ENCODE peak calls at places on chromosomes 5 and 9, in five cellular contexts. One of them, this sample, is unnamed.

GRCh38 chr5:6714221-6715041 is 1.2 kb downstream of the TENT4A start:
- DNase-seq in coronary artery: no peak
- DNase-seq in epithelial cell of esophagus: no peak
- DNase-seq in CD8-positive, alpha-beta T cell: no peak
- DNase-seq in IMR-90: no peak
- DNase-seq in this sample: no peak

GRCh38 chr9:96149881-96150280 is 152.1 kb downstream of the HSD17B3 start:
- DNase-seq in epithelial cell of esophagus: no peak
- DNase-seq in IMR-90: no peak
- DNase-seq in coronary artery: no peak
- DNase-seq in CD8-positive, alpha-beta T cell: no peak
- DNase-seq in this sample: no peak

GRCh38 chr5:6820851-6821479 is 107.7 kb downstream of the TENT4A start:
- DNase-seq in epithelial cell of esophagus: peak
- DNase-seq in coronary artery: no peak
- DNase-seq in CD8-positive, alpha-beta T cell: peak
- DNase-seq in IMR-90: no peak
- DNase-seq in this sample: no peak

GRCh38 chr5:156942064-156942463 is 21.0 kb downstream of the TIMD4 start:
- DNase-seq in epithelial cell of esophagus: no peak
- DNase-seq in coronary artery: no peak
- DNase-seq in CD8-positive, alpha-beta T cell: no peak
- DNase-seq in IMR-90: no peak
- DNase-seq in this sample: no peak

GRCh38 chr5:180787025-180787424 is 15.6 kb downstream of the MGAT1 start:
- DNase-seq in epithelial cell of esophagus: no peak
- DNase-seq in IMR-90: peak
- DNase-seq in CD8-positive, alpha-beta T cell: no peak
- DNase-seq in coronary artery: no peak
- DNase-seq in this sample: no peak

GRCh38 chr5:57117601-57118000 is 56.3 kb upstream of the GPBP1 start:
- DNase-seq in CD8-positive, alpha-beta T cell: peak
- DNase-seq in IMR-90: no peak
- DNase-seq in coronary artery: no peak
- DNase-seq in epithelial cell of esophagus: no peak
- DNase-seq in this sample: no peak

GRCh38 chr9:97809666-97810344 is 43.2 kb upstream of the FOXE1 start:
- DNase-seq in epithelial cell of esophagus: peak
- DNase-seq in CD8-positive, alpha-beta T cell: no peak
- DNase-seq in IMR-90: no peak
- DNase-seq in coronary artery: no peak
- DNase-seq in this sample: no peak

GRCh38 chr9:111179577-111179976 is 141.3 kb upstream of the LPAR1 start:
- DNase-seq in epithelial cell of esophagus: peak
- DNase-seq in IMR-90: no peak
- DNase-seq in coronary artery: no peak
- DNase-seq in CD8-positive, alpha-beta T cell: no peak
- DNase-seq in this sample: no peak

GRCh38 chr5:127950707-127951356 is 132.7 kb upstream of the SLC12A2 start:
- DNase-seq in epithelial cell of esophagus: no peak
- DNase-seq in IMR-90: peak
- DNase-seq in coronary artery: no peak
- DNase-seq in CD8-positive, alpha-beta T cell: no peak
- DNase-seq in this sample: no peak

GRCh38 chr5:139856694-139857093 is 61.1 kb downstream of the PSD2 start:
- DNase-seq in IMR-90: no peak
- DNase-seq in CD8-positive, alpha-beta T cell: no peak
- DNase-seq in coronary artery: no peak
- DNase-seq in epithelial cell of esophagus: no peak
- DNase-seq in this sample: no peak

GRCh38 chr5:119341452-119342349 is 14.1 kb upstream of the TNFAIP8 start:
- DNase-seq in CD8-positive, alpha-beta T cell: no peak
- DNase-seq in coronary artery: no peak
- DNase-seq in IMR-90: no peak
- DNase-seq in epithelial cell of esophagus: no peak
- DNase-seq in this sample: no peak

GRCh38 chr5:1119312-1119831 is 7.5 kb upstream of the SLC12A7 start:
- DNase-seq in CD8-positive, alpha-beta T cell: no peak
- DNase-seq in epithelial cell of esophagus: no peak
- DNase-seq in IMR-90: no peak
- DNase-seq in coronary artery: no peak
- DNase-seq in this sample: no peak

GRCh38 chr9:112777914-112778313 is 27.4 kb downstream of the SNX30 start:
- DNase-seq in CD8-positive, alpha-beta T cell: no peak
- DNase-seq in coronary artery: no peak
- DNase-seq in IMR-90: peak
- DNase-seq in epithelial cell of esophagus: peak
- DNase-seq in this sample: no peak

GRCh38 chr5:18944771-18945170 is 1043.2 kb downstream of the CDH18 start:
- DNase-seq in coronary artery: no peak
- DNase-seq in epithelial cell of esophagus: peak
- DNase-seq in CD8-positive, alpha-beta T cell: no peak
- DNase-seq in IMR-90: no peak
- DNase-seq in this sample: no peak

GRCh38 chr5:163585206-163585605 is 79.8 kb downstream of the MAT2B start:
- DNase-seq in epithelial cell of esophagus: peak
- DNase-seq in CD8-positive, alpha-beta T cell: no peak
- DNase-seq in coronary artery: no peak
- DNase-seq in IMR-90: peak
- DNase-seq in this sample: no peak

GRCh38 chr5:131400585-131400984 is 136.7 kb downstream of the CDC42SE2 start:
- DNase-seq in coronary artery: no peak
- DNase-seq in CD8-positive, alpha-beta T cell: no peak
- DNase-seq in epithelial cell of esophagus: no peak
- DNase-seq in IMR-90: no peak
- DNase-seq in this sample: no peak

GRCh38 chr5:95027775-95028174 is 257.1 kb downstream of the MCTP1 start:
- DNase-seq in CD8-positive, alpha-beta T cell: no peak
- DNase-seq in coronary artery: no peak
- DNase-seq in IMR-90: no peak
- DNase-seq in epithelial cell of esophagus: no peak
- DNase-seq in this sample: no peak

GRCh38 chr9:129401623-129402340 is 219.1 kb downstream of the C9orf50 start:
- DNase-seq in epithelial cell of esophagus: no peak
- DNase-seq in IMR-90: no peak
- DNase-seq in CD8-positive, alpha-beta T cell: no peak
- DNase-seq in coronary artery: no peak
- DNase-seq in this sample: no peak

GRCh38 chr5:152676177-152676576 is 271.1 kb upstream of the NMUR2 start:
- DNase-seq in epithelial cell of esophagus: no peak
- DNase-seq in coronary artery: no peak
- DNase-seq in CD8-positive, alpha-beta T cell: no peak
- DNase-seq in IMR-90: no peak
- DNase-seq in this sample: no peak

GRCh38 chr5:149310947-149311675 is 34.2 kb upstream of the GRPEL2 start:
- DNase-seq in CD8-positive, alpha-beta T cell: no peak
- DNase-seq in IMR-90: peak
- DNase-seq in coronary artery: no peak
- DNase-seq in epithelial cell of esophagus: peak
- DNase-seq in this sample: no peak

GRCh38 chr5:135012951-135013391 is 21.1 kb downstream of the PITX1 start:
- DNase-seq in coronary artery: peak
- DNase-seq in epithelial cell of esophagus: no peak
- DNase-seq in CD8-positive, alpha-beta T cell: no peak
- DNase-seq in IMR-90: no peak
- DNase-seq in this sample: no peak

GRCh38 chr9:38079410-38080105 is 10.5 kb upstream of the SHB start:
- DNase-seq in IMR-90: peak
- DNase-seq in coronary artery: peak
- DNase-seq in CD8-positive, alpha-beta T cell: no peak
- DNase-seq in epithelial cell of esophagus: no peak
- DNase-seq in this sample: peak

GRCh38 chr5:141882594-141883183 is 4.5 kb upstream of the PCDH1 start:
- DNase-seq in coronary artery: no peak
- DNase-seq in epithelial cell of esophagus: no peak
- DNase-seq in CD8-positive, alpha-beta T cell: no peak
- DNase-seq in IMR-90: no peak
- DNase-seq in this sample: no peak

GRCh38 chr5:130337179-130337888 is 433.1 kb downstream of the CHSY3 start:
- DNase-seq in IMR-90: peak
- DNase-seq in CD8-positive, alpha-beta T cell: no peak
- DNase-seq in coronary artery: no peak
- DNase-seq in epithelial cell of esophagus: peak
- DNase-seq in this sample: peak

GRCh38 chr9:129198737-129199435 is 20.8 kb upstream of the IER5L start:
- DNase-seq in coronary artery: no peak
- DNase-seq in CD8-positive, alpha-beta T cell: no peak
- DNase-seq in IMR-90: no peak
- DNase-seq in epithelial cell of esophagus: no peak
- DNase-seq in this sample: no peak

DNA sequence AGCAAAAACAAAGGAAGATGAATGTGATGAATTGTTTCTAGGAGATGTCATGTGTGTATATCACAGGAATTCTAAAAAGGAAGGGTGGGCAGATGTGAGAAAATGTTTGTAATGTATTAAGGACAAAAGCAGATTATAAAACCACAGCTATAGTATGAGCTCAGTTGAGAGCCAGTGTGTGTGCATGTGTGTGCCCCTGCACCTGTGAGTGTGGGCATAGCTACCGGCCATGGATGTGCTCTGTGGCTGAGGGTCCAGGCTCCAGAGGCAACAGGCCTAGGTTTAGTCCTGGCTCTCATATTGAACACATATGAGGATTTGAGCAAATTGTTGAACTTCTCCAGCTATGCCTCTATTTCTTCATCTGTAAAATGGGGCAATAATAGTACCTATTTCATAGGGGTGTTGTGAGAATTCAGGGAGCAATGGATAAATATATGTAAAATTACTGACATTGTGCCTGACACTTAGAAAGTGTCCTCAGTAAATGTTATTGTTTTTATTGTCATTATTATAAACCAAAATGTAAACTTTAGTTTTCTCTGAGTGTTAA is 101.8 kb downstream of the ANGPTL2 start:
- DNase-seq in IMR-90: no peak
- DNase-seq in coronary artery: no peak
- DNase-seq in CD8-positive, alpha-beta T cell: no peak
- DNase-seq in epithelial cell of esophagus: no peak
- DNase-seq in this sample: no peak
- H3K4me3 ChIP-seq in IMR-90: no peak
- H3K4me3 ChIP-seq in coronary artery: no peak
- H3K4me3 ChIP-seq in CD8-positive, alpha-beta T cell: no peak
- H3K4me3 ChIP-seq in epithelial cell of esophagus: no peak
- H3K4me3 ChIP-seq in this sample: no peak

GRCh38 chr9:12817702-12818101 is 42.9 kb downstream of the LURAP1L start:
- DNase-seq in IMR-90: peak
- DNase-seq in epithelial cell of esophagus: peak
- DNase-seq in coronary artery: no peak
- DNase-seq in CD8-positive, alpha-beta T cell: no peak
- DNase-seq in this sample: no peak

GRCh38 chr9:12815895-12816294 is 41.1 kb downstream of the LURAP1L start:
- DNase-seq in coronary artery: no peak
- DNase-seq in IMR-90: peak
- DNase-seq in epithelial cell of esophagus: peak
- DNase-seq in CD8-positive, alpha-beta T cell: no peak
- DNase-seq in this sample: no peak

GRCh38 chr9:12819436-12820185 is 44.8 kb downstream of the LURAP1L start:
- DNase-seq in epithelial cell of esophagus: peak
- DNase-seq in CD8-positive, alpha-beta T cell: no peak
- DNase-seq in IMR-90: no peak
- DNase-seq in coronary artery: no peak
- DNase-seq in this sample: no peak

GRCh38 chr9:12816656-12817101 is 41.9 kb downstream of the LURAP1L start:
- DNase-seq in coronary artery: no peak
- DNase-seq in epithelial cell of esophagus: no peak
- DNase-seq in CD8-positive, alpha-beta T cell: no peak
- DNase-seq in IMR-90: no peak
- DNase-seq in this sample: no peak

GRCh38 chr9:12818431-12819000 is 43.7 kb downstream of the LURAP1L start:
- DNase-seq in CD8-positive, alpha-beta T cell: no peak
- DNase-seq in coronary artery: no peak
- DNase-seq in epithelial cell of esophagus: no peak
- DNase-seq in IMR-90: peak
- DNase-seq in this sample: no peak
- TF ChIP-seq CTCF in CD8-positive, alpha-beta T cell: no peak
- TF ChIP-seq CTCF in coronary artery: no peak
- TF ChIP-seq CTCF in epithelial cell of esophagus: no peak
- TF ChIP-seq CTCF in IMR-90: no peak
- TF ChIP-seq CTCF in this sample: no peak

DNA sequence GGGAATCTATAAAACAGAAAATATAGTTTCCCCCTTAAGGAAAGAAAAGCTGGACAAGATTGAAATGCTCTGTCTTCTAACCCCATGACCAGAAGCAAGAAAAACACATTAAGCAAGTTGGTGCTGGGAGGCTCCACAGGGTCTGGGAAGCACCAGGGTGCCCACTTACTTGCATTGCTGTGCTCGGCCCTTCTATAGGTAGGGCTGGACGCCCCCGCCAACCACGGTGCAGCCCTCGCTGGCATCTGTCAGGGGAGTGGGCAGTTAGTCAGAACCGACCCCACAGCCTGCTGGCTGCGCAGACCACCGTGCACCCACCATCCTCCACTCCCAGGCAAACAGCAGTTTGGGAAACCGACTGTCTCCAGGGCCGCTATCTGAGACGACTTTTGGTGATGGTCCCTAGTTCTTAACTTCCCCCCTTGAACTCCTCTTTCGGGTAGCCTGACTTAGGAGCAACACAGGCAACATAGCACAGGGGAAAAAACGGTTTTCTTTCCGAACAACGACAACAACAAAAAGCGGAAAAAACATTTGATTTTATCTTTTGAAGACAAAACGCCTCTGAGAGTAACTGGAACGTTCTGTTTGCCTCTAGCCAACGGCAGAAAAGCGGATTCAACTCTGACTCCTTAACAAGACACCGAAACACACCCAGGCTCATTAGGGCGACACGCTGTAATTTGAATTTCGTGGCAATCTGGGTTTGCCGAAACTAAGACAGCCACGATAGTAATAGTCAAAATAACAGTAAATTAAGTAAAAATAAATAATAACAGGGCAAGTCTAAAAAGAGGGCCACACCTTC is 3.9 kb downstream of the IRX2 start:
- DNase-seq in CD8-positive, alpha-beta T cell: no peak
- DNase-seq in coronary artery: peak
- DNase-seq in epithelial cell of esophagus: peak
- DNase-seq in IMR-90: no peak
- DNase-seq in this sample: no peak
- H3K4me3 ChIP-seq in CD8-positive, alpha-beta T cell: no peak
- H3K4me3 ChIP-seq in coronary artery: no peak
- H3K4me3 ChIP-seq in epithelial cell of esophagus: peak
- H3K4me3 ChIP-seq in IMR-90: no peak
- H3K4me3 ChIP-seq in this sample: no peak

DNA sequence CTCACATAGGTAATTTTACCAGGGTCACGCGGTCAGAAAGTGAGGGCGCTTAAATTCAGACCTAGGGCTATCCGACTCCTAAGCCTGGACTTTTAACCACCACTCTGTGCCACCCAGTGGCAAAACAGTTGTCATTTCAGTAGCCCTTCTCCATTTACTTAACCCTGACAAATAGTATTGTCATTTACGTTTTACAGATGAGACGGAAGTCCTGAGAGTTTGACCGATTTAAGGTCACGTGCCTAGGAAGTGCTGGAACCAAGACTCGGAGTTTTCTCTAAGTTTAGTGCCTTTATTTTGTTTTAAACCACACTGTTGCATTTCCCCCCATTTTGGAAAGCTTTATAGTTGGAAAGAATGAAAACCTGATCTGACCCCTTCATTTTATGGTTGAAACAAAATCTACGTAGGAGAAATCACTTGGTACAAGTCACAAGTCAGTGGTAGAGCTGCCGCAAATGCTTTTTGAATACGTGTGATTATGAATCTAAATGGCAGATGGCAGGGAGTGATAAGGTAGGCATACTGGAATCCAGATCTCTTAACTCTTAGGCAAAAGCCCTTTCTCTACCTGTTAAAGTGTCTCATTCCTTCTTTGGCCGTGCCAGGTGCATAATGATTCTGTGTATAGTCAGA is 701 bp downstream of the MRRF start:
- DNase-seq in IMR-90: peak
- DNase-seq in coronary artery: no peak
- DNase-seq in epithelial cell of esophagus: peak
- DNase-seq in CD8-positive, alpha-beta T cell: peak
- DNase-seq in this sample: no peak
- TF ChIP-seq CTCF in IMR-90: no peak
- TF ChIP-seq CTCF in coronary artery: no peak
- TF ChIP-seq CTCF in epithelial cell of esophagus: no peak
- TF ChIP-seq CTCF in CD8-positive, alpha-beta T cell: no peak
- TF ChIP-seq CTCF in this sample: no peak

This sample was measured in retinal pigment epithelial cell.